ENCODE peak calls at places on chromosomes 13 and 19, in four cellular contexts. One of them, this sample, is unnamed.
A peak's percentile ranks its signal among the peaks of the same experiment; 100 is the strongest.

GRCh38 chr19:3980353-3981251 is 4.7 kb downstream of the EEF2 start:
- DNase-seq in tibial nerve: no peak
- DNase-seq in thyroid gland: no peak
- DNase-seq in IMR-90: no peak
- DNase-seq in this sample: no peak

GRCh38 chr13:33349996-33350826 is 64.7 kb upstream of the STARD13 start:
- DNase-seq in tibial nerve: peak; percentile 25
- DNase-seq in thyroid gland: peak; percentile 72
- DNase-seq in IMR-90: peak; percentile 39
- DNase-seq in this sample: peak; percentile 71

GRCh38 chr13:32381539-32381938 is 46.4 kb downstream of the N4BP2L1 start:
- DNase-seq in tibial nerve: no peak
- DNase-seq in thyroid gland: peak; percentile 36
- DNase-seq in IMR-90: peak; percentile 37
- DNase-seq in this sample: peak; percentile 25

GRCh38 chr19:39971380-39971841 is 446 bp downstream of the PSMC4 start:
- DNase-seq in tibial nerve: no peak
- DNase-seq in thyroid gland: no peak
- DNase-seq in IMR-90: no peak
- DNase-seq in this sample: no peak

GRCh38 chr13:39317284-39317683 is 279.0 kb downstream of the NHLRC3 start:
- DNase-seq in tibial nerve: no peak
- DNase-seq in thyroid gland: no peak
- DNase-seq in IMR-90: peak; percentile 62
- DNase-seq in this sample: peak; percentile 24

GRCh38 chr13:97408938-97409337 is 25.0 kb upstream of the RAP2A start:
- DNase-seq in tibial nerve: no peak
- DNase-seq in thyroid gland: no peak
- DNase-seq in IMR-90: no peak
- DNase-seq in this sample: no peak

GRCh38 chr13:38535271-38535670 is 151.6 kb upstream of the FREM2 start:
- DNase-seq in tibial nerve: no peak
- DNase-seq in thyroid gland: no peak
- DNase-seq in IMR-90: no peak
- DNase-seq in this sample: no peak

GRCh38 chr19:49145485-49146407 is 9.4 kb downstream of the HRC start:
- DNase-seq in tibial nerve: peak; percentile 64
- DNase-seq in thyroid gland: peak; percentile 76
- DNase-seq in IMR-90: peak; percentile 71
- DNase-seq in this sample: peak; percentile 84

GRCh38 chr19:4868286-4868834 is 893 bp upstream of the PLIN3 start:
- DNase-seq in tibial nerve: no peak
- DNase-seq in thyroid gland: no peak
- DNase-seq in IMR-90: no peak
- DNase-seq in this sample: no peak

DNA sequence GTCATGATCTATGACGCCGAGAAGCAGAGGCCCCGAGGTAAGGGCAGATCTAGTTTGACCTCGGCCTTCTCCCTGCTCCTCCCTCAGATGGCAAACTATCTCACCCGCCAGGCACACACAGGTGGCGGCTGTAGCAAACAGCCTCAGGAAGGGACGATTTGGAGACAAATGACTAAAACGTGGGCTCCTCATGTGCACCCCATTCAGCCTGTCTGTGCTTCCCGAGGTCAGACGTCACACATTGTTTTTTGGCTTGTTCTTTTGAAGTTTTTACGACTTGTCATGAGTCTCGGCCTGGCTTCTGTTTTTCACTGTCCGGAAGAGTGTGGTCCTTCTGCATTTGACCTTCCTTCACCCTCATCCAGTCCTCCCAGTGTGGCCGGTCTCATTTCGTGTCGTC is 15.0 kb downstream of the DAZAP1 start:
- DNase-seq in tibial nerve: no peak
- DNase-seq in thyroid gland: no peak
- DNase-seq in IMR-90: no peak
- DNase-seq in this sample: no peak
- H3K4me1 ChIP-seq in tibial nerve: no peaks in the 10 kb centered on the region
- H3K4me1 ChIP-seq in thyroid gland: peaks cover under 1% of the 10 kb centered on the region
- H3K4me1 ChIP-seq in IMR-90: peaks cover under 1% of the 10 kb centered on the region
- H3K4me1 ChIP-seq in this sample: peaks cover 41% of the 10 kb centered on the region

DNA sequence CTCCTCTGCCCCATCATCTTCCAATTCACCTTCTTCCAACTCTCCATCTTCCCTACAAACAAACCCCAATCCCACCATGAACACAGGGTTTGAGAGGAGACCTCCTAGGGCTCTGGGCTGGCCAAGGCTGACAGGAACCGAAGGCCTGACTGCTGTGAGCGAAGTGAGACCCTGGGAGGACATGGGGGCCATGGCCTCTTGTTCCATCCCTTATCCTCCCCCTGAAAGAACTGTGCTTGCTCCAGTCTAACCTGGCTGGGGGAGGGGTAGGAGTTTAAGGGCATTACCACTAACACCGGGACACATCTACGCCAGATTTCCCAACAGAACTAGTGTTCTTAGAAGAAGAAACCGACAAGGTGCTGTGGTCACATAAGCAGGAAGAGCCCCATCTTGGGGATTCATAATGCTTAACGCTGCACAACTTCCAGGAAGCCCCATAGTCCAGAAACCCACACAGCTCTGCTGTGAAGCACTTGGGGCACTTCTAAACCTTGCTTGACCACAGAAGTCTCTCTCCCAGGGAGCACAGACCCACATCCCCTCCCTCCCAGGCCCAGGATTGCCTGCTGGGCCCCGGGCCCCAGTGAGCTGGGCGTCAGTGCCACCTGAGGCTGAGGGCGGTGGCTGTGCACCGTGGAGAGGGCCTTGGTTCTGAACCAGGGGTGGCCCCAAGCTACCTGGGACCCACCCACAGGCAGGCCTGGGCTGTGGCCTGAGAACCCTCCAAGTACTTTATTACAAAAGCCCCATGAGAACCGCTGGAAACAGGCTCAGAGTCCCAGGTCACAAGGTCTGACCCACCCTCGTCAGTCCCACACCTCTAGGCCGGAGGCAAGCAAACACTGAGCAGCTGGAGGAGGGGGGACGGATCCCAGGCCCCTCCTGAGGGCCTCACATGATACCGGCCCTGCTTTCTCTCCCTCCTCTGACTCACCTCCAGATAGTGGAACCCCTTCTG is 18.7 kb downstream of the ZC3H4 start:
- DNase-seq in tibial nerve: no peak
- DNase-seq in thyroid gland: peak; percentile 72
- DNase-seq in IMR-90: no peak
- DNase-seq in this sample: no peak
- H3K4me3 ChIP-seq in tibial nerve: no peak overlapping the region
- H3K4me3 ChIP-seq in thyroid gland: no peak overlapping the region
- H3K4me3 ChIP-seq in IMR-90: no peak overlapping the region
- H3K4me3 ChIP-seq in this sample: no peak overlapping the region

DNA sequence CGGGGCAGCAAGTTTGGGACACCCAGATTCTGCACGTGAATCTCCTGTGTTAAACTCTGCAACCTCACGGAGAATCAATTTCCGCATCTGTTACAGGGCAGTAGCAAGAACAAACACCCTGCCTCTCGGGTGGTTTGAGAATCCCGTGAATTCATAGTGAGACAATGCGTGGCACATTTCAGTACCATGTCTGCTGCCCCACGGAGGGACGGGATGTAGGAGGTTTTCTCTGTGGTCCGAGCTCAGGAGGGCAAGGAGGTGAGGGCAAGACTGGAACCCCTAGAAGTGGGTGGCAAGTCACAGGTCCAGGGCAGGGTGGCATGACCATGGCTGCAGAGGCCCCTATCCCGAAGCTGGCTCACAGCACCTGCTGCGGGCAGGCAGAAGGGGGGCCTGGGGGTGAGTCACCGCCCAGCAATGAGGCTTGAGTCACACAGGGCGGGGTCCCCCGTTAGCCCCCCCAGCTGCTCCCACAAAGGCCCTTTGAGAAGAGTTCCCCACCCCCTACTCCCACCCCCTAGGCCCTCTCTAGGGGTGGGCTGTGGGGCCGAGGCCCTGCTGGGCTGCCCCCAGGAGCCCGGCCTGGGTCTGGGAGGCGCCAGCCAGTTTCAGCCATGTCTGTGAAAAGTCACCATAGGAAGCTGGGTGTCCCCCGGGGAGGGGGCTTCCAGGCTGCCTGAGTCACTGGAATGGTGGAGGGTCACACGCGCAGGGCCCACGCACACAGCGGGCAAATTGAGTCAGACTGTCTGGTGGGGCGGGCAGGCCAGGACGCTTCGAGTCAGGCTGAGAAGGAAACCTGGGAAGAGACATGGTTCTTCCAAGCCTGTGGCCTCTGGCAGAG is 25.8 kb upstream of the NANOS3 start:
- DNase-seq in tibial nerve: peak; percentile 80
- DNase-seq in thyroid gland: peak; percentile 76
- DNase-seq in IMR-90: peak; percentile 94
- DNase-seq in this sample: peak; percentile 96
- TF ChIP-seq POLR2A in tibial nerve: no peak
- TF ChIP-seq POLR2A in thyroid gland: no peak
- TF ChIP-seq POLR2A in IMR-90: peak; percentile 74
- TF ChIP-seq POLR2A in this sample: no peak

DNA sequence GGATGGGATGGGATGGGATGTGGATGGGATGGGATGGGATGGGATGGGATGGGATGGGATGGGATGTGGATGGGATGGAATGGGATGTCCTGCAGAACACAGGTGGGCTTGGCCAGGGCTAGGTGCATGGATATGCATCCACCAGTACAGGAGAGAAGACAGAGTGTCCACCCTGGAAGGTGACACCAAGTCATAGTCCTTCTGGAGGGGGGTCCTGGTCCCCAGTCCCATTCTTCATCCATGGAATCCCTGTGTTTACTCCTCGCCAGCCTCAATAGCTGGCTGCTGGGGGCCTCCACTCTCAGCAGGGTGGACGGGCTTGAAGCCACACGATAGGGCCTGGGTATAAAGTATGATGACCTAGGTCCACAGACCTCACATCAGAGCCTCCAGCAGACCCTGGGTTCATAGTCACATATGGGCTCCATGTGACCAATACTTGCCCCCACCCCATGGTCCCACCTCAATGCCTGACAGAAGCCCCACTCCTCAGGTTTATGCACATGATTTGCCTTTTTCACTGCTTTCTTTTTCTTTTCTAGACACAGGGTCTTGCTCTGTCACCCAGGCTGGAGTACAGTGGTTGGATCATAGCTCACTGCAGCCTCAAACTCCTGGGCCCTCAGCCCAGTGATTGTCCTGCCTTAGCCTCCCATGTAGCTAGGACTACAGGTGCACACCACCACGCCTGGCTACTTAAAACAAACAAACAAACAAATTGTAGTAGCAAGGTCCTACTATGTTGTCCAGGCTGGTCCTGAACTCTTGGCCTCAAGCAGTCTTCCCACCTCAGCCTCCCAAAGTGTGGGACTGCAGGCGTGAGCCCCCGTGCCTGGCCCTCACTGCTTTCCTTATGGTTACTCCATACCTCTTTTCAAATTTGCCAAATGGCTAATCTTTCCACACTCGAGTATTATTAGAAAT is 39.9 kb downstream of the RFX2 start:
- DNase-seq in tibial nerve: no peak
- DNase-seq in thyroid gland: no peak
- DNase-seq in IMR-90: no peak
- DNase-seq in this sample: no peak
- H3K4me1 ChIP-seq in tibial nerve: peaks cover 6% of the 10 kb centered on the region
- H3K4me1 ChIP-seq in thyroid gland: peaks cover 17% of the 10 kb centered on the region
- H3K4me1 ChIP-seq in IMR-90: peaks cover 26% of the 10 kb centered on the region
- H3K4me1 ChIP-seq in this sample: peaks cover 21% of the 10 kb centered on the region

DNA sequence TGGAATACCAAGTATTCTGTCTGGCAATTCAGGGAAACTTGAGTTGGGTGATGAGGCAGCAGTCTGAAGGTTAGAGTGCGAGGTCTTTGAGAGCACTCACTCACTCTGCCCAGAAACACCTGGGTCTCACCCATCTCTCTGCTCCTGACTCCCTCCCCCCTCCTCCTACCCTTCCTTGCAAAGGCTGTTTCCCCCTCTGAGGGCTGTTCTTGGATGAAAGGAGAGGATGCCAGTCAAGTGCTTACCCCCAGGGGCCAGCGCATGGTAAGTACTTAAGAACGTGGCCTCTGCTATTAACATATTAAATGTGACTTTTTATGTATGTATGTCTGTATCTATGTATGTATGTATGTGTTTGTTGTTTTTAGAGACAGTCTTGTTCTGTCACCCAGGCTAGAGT is 22.5 kb downstream of the SIPA1L3 start:
- DNase-seq in tibial nerve: no peak
- DNase-seq in thyroid gland: no peak
- DNase-seq in IMR-90: no peak
- DNase-seq in this sample: no peak
- H3K4me3 ChIP-seq in tibial nerve: no peak overlapping the region
- H3K4me3 ChIP-seq in thyroid gland: no peak overlapping the region
- H3K4me3 ChIP-seq in IMR-90: no peak overlapping the region
- H3K4me3 ChIP-seq in this sample: no peak overlapping the region

GRCh38 chr13:28138012-28138755 is at the start of gene PAN3:
- DNase-seq in tibial nerve: peak; percentile 81
- DNase-seq in thyroid gland: peak; percentile 89
- DNase-seq in IMR-90: peak; percentile 89
- DNase-seq in this sample: peak; percentile 91
- TF ChIP-seq POLR2A in tibial nerve: peak; percentile 65
- TF ChIP-seq POLR2A in thyroid gland: no peak
- TF ChIP-seq POLR2A in IMR-90: peak; percentile 77
- TF ChIP-seq POLR2A in this sample: peak; percentile 79

This sample was measured in adrenal gland.